ENCODE peak calls at places on chromosomes 12 and 14, in eight cellular contexts. One of them, this sample, is unnamed.

GRCh38 chr12:13061377-13061776 is 17.2 kb downstream of the FAM234B start:
- DNase-seq in body of pancreas: no peak
- DNase-seq in neural crest cell: no peak
- DNase-seq in heart left ventricle: no peak
- DNase-seq in AG04450: no peak
- DNase-seq in AG09319: no peak
- DNase-seq in ascending aorta: no peak
- DNase-seq in ovary: no peak
- DNase-seq in this sample: no peak

GRCh38 chr12:109617496-109617895 is 43.9 kb downstream of the MVK start:
- DNase-seq in ovary: no peak
- DNase-seq in heart left ventricle: no peak
- DNase-seq in AG09319: no peak
- DNase-seq in AG04450: no peak
- DNase-seq in ascending aorta: no peak
- DNase-seq in neural crest cell: no peak
- DNase-seq in body of pancreas: no peak
- DNase-seq in this sample: no peak

GRCh38 chr12:125070661-125071390 is 5.6 kb downstream of the AACS start:
- DNase-seq in ascending aorta: no peak
- DNase-seq in neural crest cell: no peak
- DNase-seq in ovary: no peak
- DNase-seq in AG04450: no peak
- DNase-seq in heart left ventricle: no peak
- DNase-seq in body of pancreas: no peak
- DNase-seq in AG09319: no peak
- DNase-seq in this sample: no peak

GRCh38 chr12:121184425-121184824 is 25.5 kb upstream of the P2RX4 start:
- DNase-seq in ascending aorta: no peak
- DNase-seq in AG09319: no peak
- DNase-seq in heart left ventricle: no peak
- DNase-seq in neural crest cell: no peak
- DNase-seq in body of pancreas: no peak
- DNase-seq in AG04450: no peak
- DNase-seq in ovary: no peak
- DNase-seq in this sample: no peak

GRCh38 chr12:98820005-98820404 is 174.9 kb downstream of the APAF1 start:
- DNase-seq in neural crest cell: no peak
- DNase-seq in AG04450: no peak
- DNase-seq in heart left ventricle: no peak
- DNase-seq in body of pancreas: no peak
- DNase-seq in ascending aorta: no peak
- DNase-seq in AG09319: no peak
- DNase-seq in ovary: no peak
- DNase-seq in this sample: no peak

GRCh38 chr14:100872241-100872640 is 31.3 kb downstream of the RTL1 start:
- DNase-seq in heart left ventricle: peak
- DNase-seq in ovary: peak
- DNase-seq in AG04450: no peak
- DNase-seq in ascending aorta: no peak
- DNase-seq in body of pancreas: no peak
- DNase-seq in AG09319: no peak
- DNase-seq in neural crest cell: no peak
- DNase-seq in this sample: no peak

GRCh38 chr12:109461846-109462766 is 15.0 kb downstream of the KCTD10 start:
- DNase-seq in heart left ventricle: peak
- DNase-seq in AG09319: peak
- DNase-seq in body of pancreas: peak
- DNase-seq in neural crest cell: no peak
- DNase-seq in ascending aorta: no peak
- DNase-seq in ovary: peak
- DNase-seq in AG04450: peak
- DNase-seq in this sample: peak

GRCh38 chr14:96309907-96310330 is 53.2 kb downstream of the ATG2B start:
- DNase-seq in ovary: no peak
- DNase-seq in neural crest cell: no peak
- DNase-seq in AG09319: no peak
- DNase-seq in AG04450: no peak
- DNase-seq in ascending aorta: no peak
- DNase-seq in heart left ventricle: no peak
- DNase-seq in body of pancreas: no peak
- DNase-seq in this sample: no peak

GRCh38 chr14:96180004-96180403 is 24.6 kb upstream of the BDKRB2 start:
- DNase-seq in neural crest cell: no peak
- DNase-seq in ascending aorta: no peak
- DNase-seq in ovary: no peak
- DNase-seq in AG09319: no peak
- DNase-seq in body of pancreas: no peak
- DNase-seq in heart left ventricle: no peak
- DNase-seq in AG04450: no peak
- DNase-seq in this sample: no peak

GRCh38 chr14:21236948-21237797 is 32.1 kb downstream of the HNRNPC start:
- DNase-seq in heart left ventricle: no peak
- DNase-seq in AG04450: no peak
- DNase-seq in AG09319: no peak
- DNase-seq in ovary: no peak
- DNase-seq in body of pancreas: no peak
- DNase-seq in ascending aorta: no peak
- DNase-seq in neural crest cell: no peak
- DNase-seq in this sample: no peak

GRCh38 chr12:6163554-6164060 is 36.6 kb upstream of the CD9 start:
- DNase-seq in AG04450: no peak
- DNase-seq in ascending aorta: no peak
- DNase-seq in neural crest cell: no peak
- DNase-seq in ovary: no peak
- DNase-seq in heart left ventricle: no peak
- DNase-seq in body of pancreas: no peak
- DNase-seq in AG09319: no peak
- DNase-seq in this sample: no peak

GRCh38 chr12:62123721-62124203 is 136.4 kb upstream of the USP15 start:
- DNase-seq in ovary: peak
- DNase-seq in AG09319: peak
- DNase-seq in body of pancreas: peak
- DNase-seq in ascending aorta: no peak
- DNase-seq in heart left ventricle: no peak
- DNase-seq in neural crest cell: peak
- DNase-seq in AG04450: peak
- DNase-seq in this sample: peak

GRCh38 chr12:113846883-113847282 is 119.2 kb downstream of the RBM19 start:
- DNase-seq in heart left ventricle: no peak
- DNase-seq in ovary: no peak
- DNase-seq in ascending aorta: no peak
- DNase-seq in body of pancreas: no peak
- DNase-seq in neural crest cell: no peak
- DNase-seq in AG04450: no peak
- DNase-seq in AG09319: no peak
- DNase-seq in this sample: no peak

GRCh38 chr12:26119391-26119981 is 5.4 kb downstream of the BHLHE41 start:
- DNase-seq in ascending aorta: no peak
- DNase-seq in AG04450: no peak
- DNase-seq in body of pancreas: peak
- DNase-seq in neural crest cell: no peak
- DNase-seq in ovary: no peak
- DNase-seq in heart left ventricle: no peak
- DNase-seq in AG09319: peak
- DNase-seq in this sample: no peak

DNA sequence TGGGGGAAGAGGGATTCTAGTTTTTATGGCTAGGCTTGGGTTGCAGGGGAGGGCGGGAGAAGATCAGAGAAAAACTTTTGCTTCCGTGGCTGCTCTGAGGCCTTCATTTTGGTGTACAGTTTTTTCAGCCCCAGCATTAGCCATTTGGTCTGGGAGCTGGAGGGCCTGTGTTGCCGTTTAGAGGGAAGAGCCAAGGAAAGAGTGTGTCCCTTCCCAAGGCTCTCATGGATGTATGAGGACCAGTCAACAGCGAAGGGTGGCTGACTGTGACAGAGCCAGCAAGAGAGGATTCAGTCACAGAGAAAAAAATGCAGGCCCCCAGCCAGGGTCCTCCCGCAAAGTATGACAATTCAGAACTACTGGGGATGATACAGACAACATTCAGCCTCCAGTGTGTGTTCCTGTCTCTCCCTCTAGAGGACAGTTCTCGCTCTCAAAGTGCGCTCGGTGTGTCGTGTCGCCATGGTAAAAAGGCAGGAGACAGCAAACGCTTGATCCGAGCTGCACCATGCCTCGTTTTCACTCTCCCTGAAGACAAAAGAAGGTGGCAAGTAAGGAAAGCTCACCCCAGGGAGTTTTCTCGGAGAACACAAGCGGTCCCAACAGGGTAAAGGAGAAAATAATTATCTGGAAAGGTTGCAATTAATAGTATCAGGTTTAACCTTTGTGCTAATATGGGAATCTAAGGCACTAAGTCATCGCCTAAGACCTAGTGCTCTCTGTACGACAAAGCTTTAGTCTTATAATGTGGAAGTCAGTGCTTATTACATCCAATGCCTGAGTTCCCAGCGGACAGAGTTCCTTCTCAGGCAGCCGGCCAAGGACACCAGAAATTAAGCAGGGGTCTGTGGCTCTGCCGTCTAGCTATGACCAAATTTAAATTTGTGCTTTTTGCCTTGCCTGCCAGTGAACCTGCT is 157.3 kb upstream of the PLXNC1 start:
- DNase-seq in AG09319: no peak
- DNase-seq in ascending aorta: no peak
- DNase-seq in neural crest cell: peak
- DNase-seq in heart left ventricle: no peak
- DNase-seq in AG04450: no peak
- DNase-seq in body of pancreas: peak
- DNase-seq in ovary: no peak
- DNase-seq in this sample: peak
- TF ChIP-seq CTCF in AG09319: peak
- TF ChIP-seq CTCF in ascending aorta: peak
- TF ChIP-seq CTCF in neural crest cell: peak
- TF ChIP-seq CTCF in heart left ventricle: peak
- TF ChIP-seq CTCF in AG04450: peak
- TF ChIP-seq CTCF in body of pancreas: no peak
- TF ChIP-seq CTCF in ovary: no peak
- TF ChIP-seq CTCF in this sample: peak

GRCh38 chr12:14772946-14773345 is 30.3 kb downstream of the WBP11 start:
- DNase-seq in AG09319: no peak
- DNase-seq in AG04450: no peak
- DNase-seq in neural crest cell: no peak
- DNase-seq in body of pancreas: no peak
- DNase-seq in heart left ventricle: no peak
- DNase-seq in ovary: no peak
- DNase-seq in ascending aorta: no peak
- DNase-seq in this sample: no peak

GRCh38 chr12:14775652-14776020 is 27.6 kb downstream of the WBP11 start:
- DNase-seq in neural crest cell: no peak
- DNase-seq in AG04450: no peak
- DNase-seq in ascending aorta: no peak
- DNase-seq in AG09319: no peak
- DNase-seq in body of pancreas: no peak
- DNase-seq in heart left ventricle: no peak
- DNase-seq in ovary: no peak
- DNase-seq in this sample: peak

GRCh38 chr12:14774074-14774943 is 29.0 kb downstream of the WBP11 start:
- DNase-seq in neural crest cell: peak
- DNase-seq in body of pancreas: peak
- DNase-seq in AG09319: peak
- DNase-seq in ascending aorta: peak
- DNase-seq in AG04450: peak
- DNase-seq in ovary: peak
- DNase-seq in heart left ventricle: peak
- DNase-seq in this sample: peak

GRCh38 chr12:14774944-14775651 is 28.2 kb downstream of the WBP11 start:
- DNase-seq in heart left ventricle: peak
- DNase-seq in ovary: peak
- DNase-seq in body of pancreas: peak
- DNase-seq in AG04450: no peak
- DNase-seq in ascending aorta: no peak
- DNase-seq in neural crest cell: no peak
- DNase-seq in AG09319: no peak
- DNase-seq in this sample: peak

DNA sequence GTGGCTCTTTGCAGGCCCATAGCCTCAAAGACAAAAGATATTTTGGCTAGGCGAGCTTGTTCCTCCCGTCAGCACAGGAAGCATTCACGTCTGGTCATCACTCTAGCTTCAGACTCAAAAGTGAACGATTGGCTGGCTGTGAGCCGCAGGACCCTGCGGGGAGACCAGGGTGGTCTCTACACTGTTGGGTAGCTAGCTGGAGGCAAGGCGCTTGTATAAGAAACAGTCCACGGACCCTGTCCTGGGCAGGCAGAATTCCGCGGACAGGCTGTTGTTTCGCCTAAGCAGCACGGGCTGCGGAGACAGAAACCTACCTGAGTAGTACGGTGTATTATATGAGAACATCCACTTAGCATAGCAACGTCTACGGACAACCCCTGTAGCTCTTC is 29.6 kb downstream of the WBP11 start:
- DNase-seq in ovary: peak
- DNase-seq in AG04450: no peak
- DNase-seq in AG09319: no peak
- DNase-seq in ascending aorta: no peak
- DNase-seq in body of pancreas: no peak
- DNase-seq in heart left ventricle: no peak
- DNase-seq in neural crest cell: peak
- DNase-seq in this sample: no peak
- TF ChIP-seq CTCF in ovary: no peak
- TF ChIP-seq CTCF in AG04450: no peak
- TF ChIP-seq CTCF in AG09319: no peak
- TF ChIP-seq CTCF in ascending aorta: no peak
- TF ChIP-seq CTCF in body of pancreas: no peak
- TF ChIP-seq CTCF in heart left ventricle: no peak
- TF ChIP-seq CTCF in neural crest cell: no peak
- TF ChIP-seq CTCF in this sample: no peak

GRCh38 chr14:93207468-93208308 is 632 bp downstream of the UBR7 start:
- DNase-seq in heart left ventricle: peak
- DNase-seq in ascending aorta: peak
- DNase-seq in body of pancreas: peak
- DNase-seq in ovary: no peak
- DNase-seq in AG04450: no peak
- DNase-seq in AG09319: no peak
- DNase-seq in neural crest cell: peak
- DNase-seq in this sample: no peak
- TF ChIP-seq CTCF in heart left ventricle: no peak
- TF ChIP-seq CTCF in ascending aorta: peak
- TF ChIP-seq CTCF in body of pancreas: no peak
- TF ChIP-seq CTCF in ovary: no peak
- TF ChIP-seq CTCF in AG04450: peak
- TF ChIP-seq CTCF in AG09319: peak
- TF ChIP-seq CTCF in neural crest cell: peak
- TF ChIP-seq CTCF in this sample: peak

DNA sequence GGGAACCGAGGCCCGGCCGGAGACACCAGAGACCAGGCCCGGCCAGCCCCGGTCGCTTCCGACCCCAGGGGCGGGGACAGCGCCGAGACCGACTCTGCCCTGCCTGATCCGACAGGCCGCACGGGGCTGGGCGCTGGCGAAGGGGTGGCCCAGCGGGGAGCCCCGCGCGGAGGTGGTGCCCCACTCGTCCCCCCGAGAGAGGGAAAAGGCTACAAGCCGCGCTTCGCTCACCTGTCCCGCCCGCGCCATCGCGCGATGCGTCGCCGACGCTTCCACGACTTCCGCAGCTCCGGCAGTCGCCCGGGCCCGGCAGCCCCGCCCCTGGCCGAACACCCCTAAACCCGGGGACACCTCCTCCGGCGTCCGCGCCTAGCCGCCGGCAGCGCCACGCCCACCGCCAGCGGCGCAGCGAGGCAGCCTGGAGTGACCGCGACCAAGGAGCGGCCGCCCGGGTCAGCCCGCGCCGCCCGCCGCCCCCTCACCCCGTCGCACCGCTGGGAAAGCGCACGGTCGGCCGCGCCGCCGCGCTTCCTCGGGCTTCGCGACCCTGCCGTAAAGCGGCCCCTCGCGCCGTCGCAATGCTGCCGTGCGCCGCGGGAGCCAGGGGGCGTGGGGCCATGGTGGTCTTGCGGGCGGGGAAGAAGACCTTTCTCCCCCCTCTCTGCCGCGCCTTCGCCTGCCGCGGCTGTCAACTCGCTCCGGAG is at the start of the genes BAG5 and COA8:
- DNase-seq in heart left ventricle: peak
- DNase-seq in neural crest cell: peak
- DNase-seq in ovary: peak
- DNase-seq in ascending aorta: no peak
- DNase-seq in body of pancreas: peak
- DNase-seq in AG04450: no peak
- DNase-seq in AG09319: no peak
- DNase-seq in this sample: no peak
- TF ChIP-seq CTCF in heart left ventricle: no peak
- TF ChIP-seq CTCF in neural crest cell: no peak
- TF ChIP-seq CTCF in ovary: peak
- TF ChIP-seq CTCF in ascending aorta: peak
- TF ChIP-seq CTCF in body of pancreas: no peak
- TF ChIP-seq CTCF in AG04450: no peak
- TF ChIP-seq CTCF in AG09319: no peak
- TF ChIP-seq CTCF in this sample: no peak

This sample was measured in AG09309.